ENCODE peak calls at places on chromosomes 4 and X, in five cellular contexts. H, W, V, P and F are unnamed samples.

GRCh38 chrX:11881485-11882170 is 123.6 kb downstream of the MSL3 start:
- DNase-seq in V (no peak), W (no peak), H (no peak), P (no peak), F (no peak)

GRCh38 chr4:184538023-184538599 is 63.8 kb upstream of the IRF2 start:
- DNase-seq in P (peak), W (peak), V (peak), H (peak), F (no peak)

GRCh38 chr4:1072830-1073446 is 40.4 kb downstream of the RNF212 start:
- DNase-seq in P (peak), W (no peak), V (peak), H (no peak), F (no peak)

GRCh38 chrX:135484636-135485289 is 35.7 kb upstream of the INTS6L start:
- DNase-seq in W (peak), H (no peak), V (no peak), P (no peak), F (no peak)

GRCh38 chr4:177480796-177481195 is 38.6 kb upstream of the AGA start:
- DNase-seq in W (no peak), V (no peak), H (no peak), P (no peak), F (no peak)

GRCh38 chrX:10242036-10242435 is 85.3 kb downstream of the CLCN4 start:
- DNase-seq in W (peak), V (no peak), H (peak), P (no peak), F (no peak)

GRCh38 chr4:129362685-129363274 is 266.8 kb downstream of the C4orf33 start:
- DNase-seq in H (peak), P (peak), V (no peak), W (peak), F (no peak)

GRCh38 chr4:120672558-120673147 is 249.9 kb downstream of the PRDM5 start:
- DNase-seq in W (no peak), V (no peak), H (no peak), P (no peak), F (no peak)

GRCh38 chr4:7750972-7751371 is 188.7 kb downstream of the AFAP1 start:
- DNase-seq in P (no peak), H (no peak), V (no peak), W (no peak), F (no peak)

GRCh38 chr4:7546152-7546808 is 111.5 kb upstream of the PSAPL1 start:
- DNase-seq in W (no peak), H (no peak), V (no peak), P (no peak), F (no peak)

GRCh38 chrX:8189096-8189830 is 18.2 kb upstream of the VCX2 start:
- DNase-seq in P (no peak), V (no peak), W (no peak), H (no peak), F (no peak)

GRCh38 chrX:81202413-81202794 is 502 bp downstream of the SH3BGRL start:
- DNase-seq in H (no peak), P (no peak), W (no peak), V (no peak), F (no peak)

GRCh38 chr4:139015948-139016451 is 419 bp downstream of the NOCT start:
- DNase-seq in V (peak), P (peak), H (peak), W (peak), F (no peak)

GRCh38 chr4:169136796-169137554 is 126.9 kb upstream of the CBR4 start:
- DNase-seq in W (no peak), V (no peak), P (no peak), H (no peak), F (no peak)

GRCh38 chr4:129623233-129623632 is 527.3 kb downstream of the C4orf33 start:
- DNase-seq in V (no peak), H (no peak), W (no peak), P (no peak), F (no peak)

GRCh38 chr4:15001248-15001824 is 945 bp upstream of the CPEB2 start:
- DNase-seq in V (peak), H (peak), P (peak), W (peak), F (peak)

GRCh38 chr4:128287159-128287870 is at the start of gene PGRMC2:
- DNase-seq in H (no peak), V (no peak), W (peak), P (peak), F (no peak)

GRCh38 chrX:68508799-68509198 is 9.9 kb downstream of the YIPF6 start:
- DNase-seq in W (no peak), H (no peak), P (no peak), V (no peak), F (no peak)

GRCh38 chrX:114050075-114050796 is 533.6 kb upstream of the HTR2C start:
- DNase-seq in V (no peak), H (no peak), P (no peak), W (no peak), F (no peak)

GRCh38 chr4:176791591-176792347 is 953 bp downstream of the VEGFC start:
- DNase-seq in V (no peak), W (no peak), P (no peak), H (no peak), F (peak)

GRCh38 chr4:167475951-167476350 is 241.7 kb upstream of the SPOCK3 start:
- DNase-seq in W (no peak), H (no peak), P (no peak), V (no peak), F (no peak)

GRCh38 chr4:139550724-139551429 is 5.1 kb downstream of the SETD7 start:
- DNase-seq in W (no peak), H (no peak), V (no peak), P (no peak), F (no peak)

GRCh38 chr4:106809083-106809482 is 227.0 kb downstream of the DKK2 start:
- DNase-seq in P (no peak), W (no peak), V (no peak), H (no peak), F (no peak)

GRCh38 chr4:123505077-123505456 is 108.5 kb downstream of the SPRY1 start:
- DNase-seq in V (no peak), H (no peak), P (no peak), W (no peak), F (no peak)

GRCh38 chr4:108272566-108272965 is 103.8 kb upstream of the LEF1 start:
- DNase-seq in V (no peak), P (no peak), W (no peak), H (no peak), F (no peak)

GRCh38 chr4:69568787-69569186 is 70.7 kb downstream of the UGT2A2 start:
- DNase-seq in H (no peak), W (no peak), P (no peak), V (no peak), F (no peak)

GRCh38 chr4:23876418-23877089 is 13.3 kb downstream of the PPARGC1A start:
- DNase-seq in W (no peak), P (no peak), H (no peak), V (no peak), F (no peak)

GRCh38 chrX:75061701-75062100 is 94.4 kb downstream of the ABCB7 start:
- DNase-seq in P (no peak), V (no peak), H (no peak), W (no peak), F (no peak)

GRCh38 chr4:144645621-144646522 is at the start of gene HHIP:
- DNase-seq in H (peak), W (peak), V (no peak), P (no peak), F (peak)